ENCODE peak calls at places on chromosomes 4 and X, in ten cellular contexts. J, O, A, B, P, Z, E, S, I and D are unnamed samples.

GRCh38 chrX:69153060-69153730 is 12.1 kb downstream of the PJA1 start:
- DNase-seq in I (peak), O (peak), E (peak), J (peak), S (no peak), P (no peak), Z (no peak), B (no peak), A (no peak), D (no peak)

GRCh38 chr4:139593091-139593564 is 37.1 kb upstream of the SETD7 start:
- DNase-seq in O (peak), P (no peak), E (no peak), S (no peak), B (peak), I (peak), Z (no peak), A (no peak), J (no peak), D (peak)

GRCh38 chr4:167555338-167556022 is 321.2 kb upstream of the SPOCK3 start:
- DNase-seq in A (no peak), J (no peak), I (no peak), E (no peak), S (no peak), B (peak), O (peak), P (no peak), Z (no peak), D (no peak)

GRCh38 chr4:38313999-38314561 is 349.9 kb upstream of the KLF3 start:
- DNase-seq in A (peak), Z (peak), J (no peak), S (no peak), P (no peak), B (peak), O (peak), E (peak), I (no peak), D (no peak)

GRCh38 chrX:76148753-76149152 is 24.1 kb upstream of the PBDC1 start:
- DNase-seq in E (peak), B (peak), A (no peak), S (no peak), I (peak), P (no peak), Z (peak), J (no peak), O (peak), D (peak)

GRCh38 chr4:143307536-143307935 is 29.1 kb upstream of the GAB1 start:
- DNase-seq in S (no peak), O (no peak), P (no peak), E (no peak), Z (no peak), A (no peak), I (no peak), J (no peak), B (no peak), D (no peak)

GRCh38 chr4:73612032-73612431 is 8.2 kb downstream of the RASSF6 start:
- DNase-seq in A (no peak), S (no peak), O (peak), B (no peak), P (no peak), J (no peak), I (no peak), E (no peak), Z (no peak), D (no peak)

GRCh38 chrX:55109304-55109703 is 20.5 kb downstream of the PAGE2 start:
- DNase-seq in S (no peak), I (no peak), B (no peak), Z (no peak), A (no peak), O (no peak), E (peak), J (no peak), P (no peak), D (no peak)

GRCh38 chr4:138085956-138086355 is 156.2 kb downstream of the SLC7A11 start:
- DNase-seq in J (no peak), S (no peak), Z (no peak), A (no peak), I (no peak), O (no peak), B (no peak), P (no peak), E (no peak), D (no peak)